ENCODE peak calls at places on chromosomes 13 and 19, in five cellular contexts. One of them, this sample, is unnamed.

GRCh38 chr19:8451885-8452284 is 7.1 kb downstream of the HNRNPM start:
- DNase-seq in amniotic stem cell: no peak
- DNase-seq in hepatic stellate cell: no peak
- DNase-seq in cardiac fibroblast: no peak
- DNase-seq in lower lobe of right lung: no peak
- DNase-seq in this sample: no peak

GRCh38 chr19:6593651-6594416 is 2.9 kb upstream of the CD70 start:
- DNase-seq in amniotic stem cell: no peak
- DNase-seq in hepatic stellate cell: no peak
- DNase-seq in cardiac fibroblast: peak
- DNase-seq in lower lobe of right lung: no peak
- DNase-seq in this sample: no peak

GRCh38 chr19:3420909-3421619 is 54.7 kb downstream of the NFIC start:
- DNase-seq in amniotic stem cell: no peak
- DNase-seq in hepatic stellate cell: no peak
- DNase-seq in cardiac fibroblast: no peak
- DNase-seq in lower lobe of right lung: no peak
- DNase-seq in this sample: no peak

GRCh38 chr13:67283602-67284001 is 53.5 kb upstream of the PCDH9 start:
- DNase-seq in amniotic stem cell: no peak
- DNase-seq in hepatic stellate cell: no peak
- DNase-seq in cardiac fibroblast: peak
- DNase-seq in lower lobe of right lung: no peak
- DNase-seq in this sample: no peak

GRCh38 chr19:46728208-46728607 is 11.3 kb upstream of the PRKD2 start:
- DNase-seq in amniotic stem cell: no peak
- DNase-seq in hepatic stellate cell: no peak
- DNase-seq in cardiac fibroblast: no peak
- DNase-seq in lower lobe of right lung: no peak
- DNase-seq in this sample: no peak

GRCh38 chr19:50500060-50500752 is 10.8 kb downstream of the JOSD2 start:
- DNase-seq in amniotic stem cell: no peak
- DNase-seq in hepatic stellate cell: no peak
- DNase-seq in cardiac fibroblast: no peak
- DNase-seq in lower lobe of right lung: peak
- DNase-seq in this sample: no peak

GRCh38 chr19:10228925-10229324 is 2.2 kb downstream of the S1PR2 start:
- DNase-seq in amniotic stem cell: no peak
- DNase-seq in hepatic stellate cell: peak
- DNase-seq in cardiac fibroblast: peak
- DNase-seq in lower lobe of right lung: no peak
- DNase-seq in this sample: no peak

GRCh38 chr13:113586661-113587479 is 2.3 kb downstream of the TFDP1 start:
- DNase-seq in amniotic stem cell: no peak
- DNase-seq in hepatic stellate cell: no peak
- DNase-seq in cardiac fibroblast: no peak
- DNase-seq in lower lobe of right lung: peak
- DNase-seq in this sample: peak

GRCh38 chr13:39776439-39776838 is 121.0 kb downstream of the COG6 start:
- DNase-seq in amniotic stem cell: no peak
- DNase-seq in hepatic stellate cell: peak
- DNase-seq in cardiac fibroblast: peak
- DNase-seq in lower lobe of right lung: no peak
- DNase-seq in this sample: no peak

GRCh38 chr13:99505814-99506269 is 4.6 kb downstream of the TM9SF2 start:
- DNase-seq in amniotic stem cell: no peak
- DNase-seq in hepatic stellate cell: peak
- DNase-seq in cardiac fibroblast: peak
- DNase-seq in lower lobe of right lung: no peak
- DNase-seq in this sample: no peak

GRCh38 chr13:72920097-72920496 is 138.2 kb downstream of the PIBF1 start:
- DNase-seq in amniotic stem cell: no peak
- DNase-seq in hepatic stellate cell: peak
- DNase-seq in cardiac fibroblast: peak
- DNase-seq in lower lobe of right lung: no peak
- DNase-seq in this sample: no peak

GRCh38 chr13:36151591-36151990 is 20.4 kb upstream of the DCLK1 start:
- DNase-seq in amniotic stem cell: no peak
- DNase-seq in hepatic stellate cell: no peak
- DNase-seq in cardiac fibroblast: no peak
- DNase-seq in lower lobe of right lung: no peak
- DNase-seq in this sample: no peak

GRCh38 chr19:4232614-4233281 is 3.4 kb downstream of the EBI3 start:
- DNase-seq in amniotic stem cell: no peak
- DNase-seq in hepatic stellate cell: no peak
- DNase-seq in cardiac fibroblast: no peak
- DNase-seq in lower lobe of right lung: no peak
- DNase-seq in this sample: no peak

GRCh38 chr13:46146898-46147297 is 35.1 kb downstream of the LCP1 start:
- DNase-seq in amniotic stem cell: no peak
- DNase-seq in hepatic stellate cell: peak
- DNase-seq in cardiac fibroblast: peak
- DNase-seq in lower lobe of right lung: no peak
- DNase-seq in this sample: no peak

GRCh38 chr13:83452292-83452950 is 429.9 kb downstream of the SLITRK1 start:
- DNase-seq in amniotic stem cell: no peak
- DNase-seq in hepatic stellate cell: no peak
- DNase-seq in cardiac fibroblast: no peak
- DNase-seq in lower lobe of right lung: peak
- DNase-seq in this sample: no peak

GRCh38 chr13:113647351-113648217 is 10.4 kb downstream of the ATP4B start:
- DNase-seq in amniotic stem cell: no peak
- DNase-seq in hepatic stellate cell: no peak
- DNase-seq in cardiac fibroblast: peak
- DNase-seq in lower lobe of right lung: peak
- DNase-seq in this sample: no peak

GRCh38 chr13:38417727-38418126 is 68.1 kb downstream of the UFM1 start:
- DNase-seq in amniotic stem cell: no peak
- DNase-seq in hepatic stellate cell: peak
- DNase-seq in cardiac fibroblast: no peak
- DNase-seq in lower lobe of right lung: no peak
- DNase-seq in this sample: no peak

GRCh38 chr19:13894552-13894951 is 11.4 kb downstream of the BRME1 start:
- DNase-seq in amniotic stem cell: no peak
- DNase-seq in hepatic stellate cell: no peak
- DNase-seq in cardiac fibroblast: no peak
- DNase-seq in lower lobe of right lung: no peak
- DNase-seq in this sample: no peak

GRCh38 chr13:49527123-49527522 is 31.4 kb downstream of the PHF11 start:
- DNase-seq in amniotic stem cell: no peak
- DNase-seq in hepatic stellate cell: no peak
- DNase-seq in cardiac fibroblast: peak
- DNase-seq in lower lobe of right lung: no peak
- DNase-seq in this sample: no peak

This sample was measured in esophagus muscularis mucosa.